ENCODE peak calls at places on chromosomes 13 and 19, in six cellular contexts. One of them, this sample, is unnamed.

GRCh38 chr13:100826441-100826840 is 151.8 kb upstream of the TMTC4 start:
- DNase-seq in breast epithelium: no peak
- DNase-seq in osteoblast: no peak
- DNase-seq in A549: no peak
- DNase-seq in H9: no peak
- DNase-seq in CD8-positive, alpha-beta T cell: no peak
- DNase-seq in this sample: no peak

GRCh38 chr13:98368019-98368418 is 190.9 kb upstream of the RNF113B start:
- DNase-seq in H9: no peak
- DNase-seq in A549: no peak
- DNase-seq in CD8-positive, alpha-beta T cell: no peak
- DNase-seq in osteoblast: no peak
- DNase-seq in breast epithelium: no peak
- DNase-seq in this sample: no peak

GRCh38 chr13:92734068-92734467 is 492.5 kb upstream of the GPC6 start:
- DNase-seq in osteoblast: no peak
- DNase-seq in breast epithelium: no peak
- DNase-seq in A549: no peak
- DNase-seq in H9: no peak
- DNase-seq in CD8-positive, alpha-beta T cell: no peak
- DNase-seq in this sample: no peak

GRCh38 chr19:4456843-4457653 is 546 bp downstream of the UBXN6 start:
- DNase-seq in osteoblast: peak
- DNase-seq in H9: peak
- DNase-seq in CD8-positive, alpha-beta T cell: peak
- DNase-seq in A549: peak
- DNase-seq in breast epithelium: no peak
- DNase-seq in this sample: no peak

GRCh38 chr13:27536361-27537101 is 83.8 kb downstream of the LNX2 start:
- DNase-seq in CD8-positive, alpha-beta T cell: no peak
- DNase-seq in H9: no peak
- DNase-seq in osteoblast: no peak
- DNase-seq in breast epithelium: no peak
- DNase-seq in A549: no peak
- DNase-seq in this sample: peak

GRCh38 chr13:28147489-28147888 is 9.1 kb downstream of the PAN3 start:
- DNase-seq in H9: no peak
- DNase-seq in breast epithelium: no peak
- DNase-seq in CD8-positive, alpha-beta T cell: no peak
- DNase-seq in osteoblast: no peak
- DNase-seq in A549: no peak
- DNase-seq in this sample: no peak

GRCh38 chr19:33946535-33947323 is 150.1 kb downstream of the KCTD15 start:
- DNase-seq in A549: no peak
- DNase-seq in breast epithelium: no peak
- DNase-seq in CD8-positive, alpha-beta T cell: no peak
- DNase-seq in H9: no peak
- DNase-seq in osteoblast: no peak
- DNase-seq in this sample: no peak

GRCh38 chr13:45718992-45719391 is 16.9 kb downstream of the CBY2 start:
- DNase-seq in A549: no peak
- DNase-seq in osteoblast: peak
- DNase-seq in H9: no peak
- DNase-seq in breast epithelium: no peak
- DNase-seq in CD8-positive, alpha-beta T cell: no peak
- DNase-seq in this sample: no peak

GRCh38 chr13:57631607-57632275 is at the start of gene PCDH17:
- DNase-seq in osteoblast: peak
- DNase-seq in A549: no peak
- DNase-seq in H9: peak
- DNase-seq in breast epithelium: no peak
- DNase-seq in CD8-positive, alpha-beta T cell: no peak
- DNase-seq in this sample: no peak

GRCh38 chr19:30046522-30046921 is 104.5 kb downstream of the URI1 start:
- DNase-seq in breast epithelium: no peak
- DNase-seq in H9: no peak
- DNase-seq in A549: no peak
- DNase-seq in osteoblast: no peak
- DNase-seq in CD8-positive, alpha-beta T cell: no peak
- DNase-seq in this sample: no peak

GRCh38 chr19:32322541-32322940 is 22.9 kb upstream of the ZNF507 start:
- DNase-seq in breast epithelium: no peak
- DNase-seq in A549: no peak
- DNase-seq in H9: no peak
- DNase-seq in CD8-positive, alpha-beta T cell: no peak
- DNase-seq in osteoblast: no peak
- DNase-seq in this sample: no peak

GRCh38 chr13:27625839-27626238 is 4.1 kb downstream of the POLR1D start:
- DNase-seq in CD8-positive, alpha-beta T cell: no peak
- DNase-seq in breast epithelium: no peak
- DNase-seq in osteoblast: no peak
- DNase-seq in A549: no peak
- DNase-seq in H9: no peak
- DNase-seq in this sample: no peak

GRCh38 chr19:9721861-9722260 is 46.7 kb downstream of the ZNF846 start:
- DNase-seq in H9: peak
- DNase-seq in osteoblast: no peak
- DNase-seq in breast epithelium: no peak
- DNase-seq in CD8-positive, alpha-beta T cell: no peak
- DNase-seq in A549: no peak
- DNase-seq in this sample: peak

GRCh38 chr19:11034449-11035213 is 54.6 kb upstream of the LDLR start:
- DNase-seq in H9: no peak
- DNase-seq in osteoblast: no peak
- DNase-seq in breast epithelium: no peak
- DNase-seq in CD8-positive, alpha-beta T cell: no peak
- DNase-seq in A549: no peak
- DNase-seq in this sample: no peak

GRCh38 chr19:45793178-45793564 is 526 bp upstream of the DMWD start:
- DNase-seq in osteoblast: peak
- DNase-seq in CD8-positive, alpha-beta T cell: no peak
- DNase-seq in breast epithelium: no peak
- DNase-seq in A549: no peak
- DNase-seq in H9: no peak
- DNase-seq in this sample: no peak

GRCh38 chr13:110944121-110944967 is 29.5 kb upstream of the ANKRD10 start:
- DNase-seq in osteoblast: peak
- DNase-seq in A549: peak
- DNase-seq in breast epithelium: no peak
- DNase-seq in CD8-positive, alpha-beta T cell: no peak
- DNase-seq in H9: peak
- DNase-seq in this sample: peak

GRCh38 chr19:45995715-45996385 is 583 bp downstream of the CCDC61 start:
- DNase-seq in breast epithelium: no peak
- DNase-seq in osteoblast: no peak
- DNase-seq in CD8-positive, alpha-beta T cell: no peak
- DNase-seq in A549: no peak
- DNase-seq in H9: no peak
- DNase-seq in this sample: no peak

GRCh38 chr19:45173816-45174215 is 4.2 kb downstream of the TRAPPC6A start:
- DNase-seq in breast epithelium: no peak
- DNase-seq in osteoblast: peak
- DNase-seq in H9: no peak
- DNase-seq in CD8-positive, alpha-beta T cell: no peak
- DNase-seq in A549: no peak
- DNase-seq in this sample: no peak

DNA sequence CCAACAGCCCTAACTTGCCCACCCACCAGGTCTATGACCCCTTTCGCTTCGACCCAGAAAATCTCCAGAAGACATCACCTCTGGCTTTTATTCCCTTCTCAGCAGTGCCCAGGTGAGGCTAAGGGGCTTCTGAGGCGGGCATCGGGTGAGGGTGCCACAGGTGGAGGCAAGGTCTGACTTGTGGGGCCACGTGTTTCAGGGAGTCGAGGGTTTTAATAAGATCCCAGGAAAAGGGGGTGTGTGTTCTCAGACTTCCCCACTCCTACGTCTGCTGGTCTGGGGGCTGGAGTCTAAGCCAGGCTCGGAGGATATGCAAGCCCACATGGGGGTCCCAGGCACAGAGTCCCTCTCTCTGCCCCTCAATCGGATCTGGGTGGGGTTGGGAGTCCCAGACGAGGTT is 30.9 kb upstream of the CYP4F8 start:
- DNase-seq in A549: no peak
- DNase-seq in H9: no peak
- DNase-seq in breast epithelium: no peak
- DNase-seq in CD8-positive, alpha-beta T cell: no peak
- DNase-seq in osteoblast: peak
- DNase-seq in this sample: no peak
- H3K27ac ChIP-seq in A549: no peak
- H3K27ac ChIP-seq in H9: no peak
- H3K27ac ChIP-seq in breast epithelium: no peak
- H3K27ac ChIP-seq in CD8-positive, alpha-beta T cell: no peak
- H3K27ac ChIP-seq in osteoblast: no peak
- H3K27ac ChIP-seq in this sample: no peak

GRCh38 chr13:25847145-25847544 is 204.7 kb downstream of the SHISA2 start:
- DNase-seq in A549: no peak
- DNase-seq in CD8-positive, alpha-beta T cell: no peak
- DNase-seq in H9: no peak
- DNase-seq in osteoblast: no peak
- DNase-seq in breast epithelium: no peak
- DNase-seq in this sample: no peak

GRCh38 chr13:25846227-25846984 is 205.4 kb downstream of the SHISA2 start:
- DNase-seq in breast epithelium: no peak
- DNase-seq in H9: no peak
- DNase-seq in CD8-positive, alpha-beta T cell: no peak
- DNase-seq in A549: no peak
- DNase-seq in osteoblast: no peak
- DNase-seq in this sample: no peak

GRCh38 chr13:25844559-25845434 is 207.0 kb downstream of the SHISA2 start:
- DNase-seq in osteoblast: peak
- DNase-seq in A549: no peak
- DNase-seq in CD8-positive, alpha-beta T cell: no peak
- DNase-seq in H9: no peak
- DNase-seq in breast epithelium: no peak
- DNase-seq in this sample: no peak

GRCh38 chr13:25848822-25849740 is 202.7 kb downstream of the SHISA2 start:
- DNase-seq in osteoblast: no peak
- DNase-seq in breast epithelium: no peak
- DNase-seq in A549: no peak
- DNase-seq in H9: no peak
- DNase-seq in CD8-positive, alpha-beta T cell: no peak
- DNase-seq in this sample: no peak

DNA sequence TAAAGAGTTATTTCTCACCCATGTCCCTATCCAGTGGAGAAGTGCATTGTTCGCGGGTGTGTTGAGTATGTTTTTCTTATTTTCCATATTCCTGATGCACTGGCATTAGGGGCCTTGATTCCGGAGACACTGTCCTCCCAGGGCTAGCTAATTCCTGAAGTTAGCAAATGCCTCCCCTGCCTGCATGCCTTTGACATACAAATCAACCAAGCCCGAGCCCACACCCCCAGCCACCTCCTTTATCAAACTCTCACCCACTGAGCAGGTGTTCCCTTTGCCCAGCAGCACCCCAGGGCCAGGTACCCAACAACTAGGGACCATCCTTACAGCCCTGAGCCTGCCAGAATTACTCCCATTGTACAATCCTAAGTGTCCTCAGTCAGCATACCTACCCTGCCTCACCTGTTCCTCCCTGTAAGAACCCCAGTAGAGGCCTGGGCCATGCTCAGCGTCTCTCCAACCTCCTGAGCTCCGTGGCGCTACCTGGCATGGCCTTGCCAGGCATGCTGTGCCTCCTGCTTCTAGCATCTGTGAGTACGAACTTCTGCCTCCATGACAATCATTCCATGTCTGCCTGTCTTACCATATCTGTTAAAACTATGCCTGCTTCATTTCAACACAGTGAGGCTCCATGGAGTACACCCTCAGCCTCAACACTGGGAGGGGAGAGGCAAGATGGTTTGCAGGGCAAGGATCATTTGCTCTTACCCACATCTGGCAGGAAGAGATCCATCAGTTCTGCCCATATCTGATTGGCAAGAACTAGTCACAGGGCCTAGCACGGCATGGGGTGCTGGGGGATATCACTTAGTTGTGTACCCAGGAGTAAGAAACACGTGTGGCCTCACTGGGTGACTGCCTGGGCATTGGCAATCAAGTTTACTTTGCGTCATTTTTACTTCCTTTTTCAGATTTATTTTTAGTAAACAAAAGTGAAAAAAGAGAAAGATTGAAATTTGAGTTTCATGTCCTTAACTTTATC is 203.9 kb downstream of the SHISA2 start:
- DNase-seq in H9: no peak
- DNase-seq in osteoblast: no peak
- DNase-seq in breast epithelium: no peak
- DNase-seq in A549: no peak
- DNase-seq in CD8-positive, alpha-beta T cell: no peak
- DNase-seq in this sample: no peak
- H3K27ac ChIP-seq in H9: no peak
- H3K27ac ChIP-seq in osteoblast: no peak
- H3K27ac ChIP-seq in breast epithelium: no peak
- H3K27ac ChIP-seq in A549: no peak
- H3K27ac ChIP-seq in CD8-positive, alpha-beta T cell: no peak
- H3K27ac ChIP-seq in this sample: no peak

DNA sequence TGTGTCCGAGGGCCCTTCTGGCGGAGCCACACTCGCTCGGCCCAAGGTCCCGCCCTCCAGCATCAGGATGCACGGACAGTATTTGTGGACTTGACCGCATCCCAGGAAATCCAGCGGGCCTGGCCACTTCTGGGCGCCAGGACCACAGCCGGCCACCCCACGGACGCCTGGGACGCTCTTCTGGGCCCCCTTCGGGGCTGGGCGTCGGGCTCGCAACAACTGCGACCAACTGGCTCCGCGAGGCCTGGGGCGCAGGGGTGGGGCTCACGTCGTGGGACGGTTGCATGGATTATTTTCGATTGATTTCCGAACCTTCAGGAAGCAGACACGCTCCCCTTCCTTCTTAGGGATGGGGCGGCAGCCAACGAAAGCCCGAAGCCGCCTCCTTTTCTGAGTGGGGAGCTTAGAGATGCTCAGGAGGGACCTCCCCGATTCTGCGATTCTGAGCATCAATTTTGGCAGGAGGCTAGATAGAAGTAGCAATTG is 521 bp upstream of the NUP58 start:
- DNase-seq in breast epithelium: no peak
- DNase-seq in osteoblast: peak
- DNase-seq in CD8-positive, alpha-beta T cell: peak
- DNase-seq in A549: no peak
- DNase-seq in H9: peak
- DNase-seq in this sample: no peak
- H3K27ac ChIP-seq in breast epithelium: peak
- H3K27ac ChIP-seq in osteoblast: peak
- H3K27ac ChIP-seq in CD8-positive, alpha-beta T cell: peak
- H3K27ac ChIP-seq in A549: peak
- H3K27ac ChIP-seq in H9: no peak
- H3K27ac ChIP-seq in this sample: peak

GRCh38 chr13:73827434-73827833 is 306.8 kb downstream of the KLF12 start:
- DNase-seq in CD8-positive, alpha-beta T cell: no peak
- DNase-seq in osteoblast: no peak
- DNase-seq in H9: no peak
- DNase-seq in breast epithelium: no peak
- DNase-seq in A549: no peak
- DNase-seq in this sample: no peak
- H3K27ac ChIP-seq in CD8-positive, alpha-beta T cell: no peak
- H3K27ac ChIP-seq in osteoblast: no peak
- H3K27ac ChIP-seq in H9: no peak
- H3K27ac ChIP-seq in breast epithelium: no peak
- H3K27ac ChIP-seq in A549: no peak
- H3K27ac ChIP-seq in this sample: no peak

GRCh38 chr19:57026476-57026875 is 93.3 kb upstream of the USP29 start:
- DNase-seq in CD8-positive, alpha-beta T cell: no peak
- DNase-seq in osteoblast: no peak
- DNase-seq in H9: no peak
- DNase-seq in A549: no peak
- DNase-seq in breast epithelium: no peak
- DNase-seq in this sample: no peak
- H3K27ac ChIP-seq in CD8-positive, alpha-beta T cell: no peak
- H3K27ac ChIP-seq in osteoblast: no peak
- H3K27ac ChIP-seq in H9: no peak
- H3K27ac ChIP-seq in A549: no peak
- H3K27ac ChIP-seq in breast epithelium: no peak
- H3K27ac ChIP-seq in this sample: no peak